ENCODE peak calls at places on chromosomes 12 and 14, in six cellular contexts. P, B, X, G, V and U are unnamed samples.

GRCh38 chr12:99976762-99977161 is 8.0 kb downstream of the ANKS1B start:
- DNase-seq in P (no peak), B (no peak), X (no peak), G (no peak), V (no peak), U (no peak)

GRCh38 chr14:104805326-104805678 is 4.4 kb downstream of the ZBTB42 start:
- DNase-seq in P (no peak), B (peak; percentile 66), X (peak; percentile 72), G (peak; percentile 87), V (peak; percentile 76), U (peak; percentile 93)

GRCh38 chr12:108995370-108995992 is 25.4 kb downstream of the SVOP start:
- DNase-seq in P (no peak), B (no peak), X (no peak), G (no peak), V (no peak), U (no peak)

GRCh38 chr14:72528059-72528950 is 365.6 kb downstream of the DPF3 start:
- DNase-seq in P (no peak), B (no peak), X (peak; percentile 59), G (peak; percentile 50), V (no peak), U (peak; percentile 37)

GRCh38 chr12:128840862-128841468 is 12.3 kb upstream of the GLT1D1 start:
- DNase-seq in P (peak; percentile 9), B (no peak), X (no peak), G (no peak), V (no peak), U (no peak)

GRCh38 chr12:52050771-52051541 is at the start of gene NR4A1:
- DNase-seq in P (peak; percentile 100), B (peak; percentile 94), X (peak; percentile 95), G (peak; percentile 92), V (peak; percentile 100), U (peak; percentile 96)

GRCh38 chr12:67482751-67483661 is 165.5 kb upstream of the DYRK2 start:
- DNase-seq in P (peak; percentile 91), B (peak; percentile 82), X (peak; percentile 22), G (peak; percentile 24), V (no peak), U (peak; percentile 74)

GRCh38 chr12:19869413-19869812 is 430.1 kb downstream of the AEBP2 start:
- DNase-seq in P (no peak), B (no peak), X (peak; percentile 39), G (peak; percentile 43), V (no peak), U (no peak)

GRCh38 chr14:105487449-105487985 is 831 bp downstream of the CRIP1 start:
- DNase-seq in P (no peak), B (no peak), X (no peak), G (no peak), V (no peak), U (no peak)

GRCh38 chr14:55271572-55272414 is 572 bp downstream of the FBXO34 start:
- DNase-seq in P (peak; percentile 89), B (peak; percentile 73), X (peak; percentile 70), G (peak; percentile 81), V (peak; percentile 72), U (peak; percentile 71)

GRCh38 chr12:116594325-116595038 is 35.3 kb downstream of the MAP1LC3B2 start:
- DNase-seq in P (no peak), B (no peak), X (no peak), G (no peak), V (no peak), U (no peak)

DNA sequence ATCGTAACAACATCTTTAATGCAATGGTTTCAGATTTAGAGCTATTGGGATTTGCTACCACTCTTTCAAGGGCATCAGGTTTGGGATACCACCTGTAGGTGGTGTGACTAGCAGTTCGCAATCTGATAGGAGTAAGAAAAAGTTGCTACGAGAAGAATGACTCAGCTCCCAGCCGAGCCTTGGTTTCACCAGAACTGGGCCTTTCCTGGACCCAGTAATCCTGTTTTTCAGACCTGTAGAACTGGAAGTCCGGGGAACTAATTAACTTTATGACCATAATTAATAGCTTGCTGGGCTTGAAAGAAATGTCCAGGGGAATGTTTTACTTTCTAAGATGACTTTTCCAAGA is 770 bp downstream of the ABHD4 start:
- DNase-seq in P (no peak), B (peak; percentile 60), X (peak; percentile 73), G (peak; percentile 65), V (no peak), U (peak; percentile 78)
- TF ChIP-seq CTCF in P (no peak), B (peak; percentile 56), X (peak; percentile 48), G (peak; percentile 38), V (peak; percentile 6), U (peak; percentile 47)

GRCh38 chr14:42193426-42193766 is 586.7 kb downstream of the LRFN5 start:
- DNase-seq in P (no peak), B (no peak), X (no peak), G (no peak), V (no peak), U (no peak)
- H3K4me3 ChIP-seq in P (no peak overlapping the region), B (no peak overlapping the region), X (no peak overlapping the region), G (no peak overlapping the region), V (no peak overlapping the region), U (no peak overlapping the region)

GRCh38 chr12:2834581-2835491 is at the start of gene NRIP2:
- DNase-seq in P (no peak), B (peak; percentile 35), X (peak; percentile 65), G (peak; percentile 49), V (peak; percentile 86), U (peak; percentile 74)

GRCh38 chr12:2833327-2833726 is 1.5 kb downstream of the NRIP2 start:
- DNase-seq in P (no peak), B (no peak), X (no peak), G (no peak), V (no peak), U (no peak)

GRCh38 chr12:2836004-2836403 is 1.2 kb upstream of the NRIP2 start:
- DNase-seq in P (no peak), B (no peak), X (no peak), G (no peak), V (no peak), U (no peak)

GRCh38 chr12:2833810-2834209 is 1.0 kb downstream of the NRIP2 start:
- DNase-seq in P (no peak), B (no peak), X (no peak), G (no peak), V (no peak), U (no peak)

GRCh38 chr12:2836576-2836975 is 1.7 kb upstream of the NRIP2 start:
- DNase-seq in P (no peak), B (no peak), X (no peak), G (no peak), V (no peak), U (no peak)
- TF ChIP-seq CTCF in P (no peak), B (no peak), X (no peak), G (no peak), V (no peak), U (no peak)

GRCh38 chr12:106082216-106083175 is 56.3 kb downstream of the NUAK1 start:
- DNase-seq in P (no peak), B (no peak), X (no peak), G (no peak), V (no peak), U (peak; percentile 98)

GRCh38 chr12:106084759-106085158 is 54.0 kb downstream of the NUAK1 start:
- DNase-seq in P (no peak), B (no peak), X (no peak), G (no peak), V (no peak), U (no peak)

GRCh38 chr12:106086696-106087095 is 52.1 kb downstream of the NUAK1 start:
- DNase-seq in P (no peak), B (no peak), X (no peak), G (no peak), V (no peak), U (no peak)

GRCh38 chr12:106085213-106085612 is 53.5 kb downstream of the NUAK1 start:
- DNase-seq in P (no peak), B (no peak), X (no peak), G (no peak), V (no peak), U (no peak)

DNA sequence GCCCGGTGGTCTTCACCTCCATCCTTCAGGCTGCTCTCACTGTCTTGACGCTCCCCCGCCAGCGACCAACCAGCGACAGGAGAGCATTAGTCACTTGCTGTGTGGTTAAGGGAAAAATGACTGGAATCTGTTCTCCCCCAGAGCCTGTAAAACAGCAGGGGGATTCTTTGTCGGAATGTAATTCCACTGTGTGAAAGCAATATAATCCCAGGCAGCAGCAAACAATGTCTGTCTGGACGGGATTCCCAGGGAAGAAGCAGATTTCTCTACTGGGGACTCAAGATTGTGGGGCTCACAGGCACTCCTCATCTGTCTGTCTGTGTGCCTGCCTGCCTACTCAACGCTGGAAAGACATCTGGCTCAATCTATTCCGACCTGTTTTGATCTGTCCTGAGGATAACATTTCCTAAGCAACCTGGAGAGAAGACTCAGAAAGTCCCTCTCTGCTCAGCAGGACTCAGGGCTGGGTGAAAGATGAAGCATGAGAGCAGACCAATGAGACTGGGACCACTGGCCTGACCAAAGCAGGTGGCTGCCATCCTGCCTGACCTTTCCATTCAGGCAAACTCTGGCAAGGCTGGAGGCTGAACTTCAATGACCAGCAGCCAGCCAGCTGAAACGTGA is 54.6 kb downstream of the NUAK1 start:
- DNase-seq in P (no peak), B (peak; percentile 95), X (peak; percentile 66), G (peak; percentile 44), V (no peak), U (peak; percentile 97)
- H3K4me3 ChIP-seq in P (no peak overlapping the region), B (no peak overlapping the region), X (no peak overlapping the region), G (no peak overlapping the region), V (no peak overlapping the region), U (no peak overlapping the region)

DNA sequence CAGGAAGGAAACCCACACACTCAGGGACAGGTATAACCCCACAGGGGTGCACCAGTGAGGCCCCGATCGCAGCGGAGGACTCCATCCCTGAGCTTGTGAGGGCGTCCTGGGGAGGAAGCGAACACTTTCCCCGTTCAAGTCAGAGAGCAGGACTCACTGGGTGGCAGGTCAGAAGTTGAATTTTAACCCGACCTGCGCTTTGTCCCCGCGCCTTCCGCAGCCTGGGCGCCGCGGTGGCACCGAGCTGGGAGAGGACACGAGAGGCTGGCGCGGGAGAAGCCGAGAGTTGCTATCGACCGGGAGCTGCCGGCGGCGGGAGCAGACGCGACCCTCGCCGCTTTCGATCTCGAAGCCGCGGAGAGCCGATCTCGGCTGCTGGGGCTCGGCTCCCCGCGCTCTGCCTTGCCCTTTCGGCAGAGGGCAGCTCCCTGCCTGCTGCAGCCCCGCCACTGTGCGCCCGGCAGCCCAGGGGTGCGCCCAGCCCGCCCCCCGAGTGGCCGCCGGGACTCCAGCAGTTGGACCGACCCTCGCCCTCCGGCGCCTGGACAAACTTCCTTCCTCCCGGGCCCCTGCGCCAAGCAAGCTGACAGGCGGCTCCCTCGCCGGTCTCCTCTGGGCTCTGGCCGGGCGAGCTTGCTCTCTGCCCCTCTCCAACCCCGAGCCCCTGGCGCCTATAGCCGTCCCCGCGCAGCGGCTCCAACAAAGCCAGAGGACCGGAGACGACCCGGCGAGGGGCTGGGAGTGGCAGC is 918 bp downstream of the LIN7A start:
- DNase-seq in P (peak; percentile 69), B (peak; percentile 41), X (peak; percentile 32), G (peak; percentile 35), V (peak; percentile 62), U (peak; percentile 28)
- TF ChIP-seq CTCF in P (no peak), B (no peak), X (no peak), G (no peak), V (no peak), U (no peak)

GRCh38 chr14:99628832-99629618 is 15.9 kb upstream of the HHIPL1 start:
- DNase-seq in P (peak; percentile 90), B (peak; percentile 64), X (peak; percentile 62), G (peak; percentile 45), V (peak; percentile 84), U (peak; percentile 74)
- H3K4me3 ChIP-seq in P (no peak overlapping the region), B (no peak overlapping the region), X (no peak overlapping the region), G (no peak overlapping the region), V (no peak overlapping the region), U (no peak overlapping the region)

GRCh38 chr14:87712386-87713113 is 280.4 kb downstream of the GALC start:
- DNase-seq in P (no peak), B (no peak), X (peak; percentile 14), G (peak; percentile 2), V (no peak), U (no peak)
- TF ChIP-seq CTCF in P (no peak), B (peak; percentile 8), X (no peak), G (no peak), V (no peak), U (no peak)